ENCODE peak calls at places on chromosomes 4 and X, in six cellular contexts. B is GM12892, D is SK-N-SH, Q is GM12878, V is K562, U is HepG2. A is an unnamed sample.

GRCh38 chr4:4781936-4782754 is 77.3 kb upstream of the MSX1 start:
- DNase-seq in Q (no peak), U (no peak), D (peak; percentile 41), V (no peak), B (no peak), A (no peak)

GRCh38 chrX:53445977-53446376 is 11.8 kb upstream of the HSD17B10 start:
- DNase-seq in V (peak; percentile 68), U (peak; percentile 19), D (peak; percentile 40), B (peak; percentile 31), Q (no peak), A (no peak)

GRCh38 chr4:159048166-159048886 is 54.6 kb upstream of the RAPGEF2 start:
- DNase-seq in U (peak; percentile 84), Q (no peak), V (peak; percentile 79), B (no peak), D (peak; percentile 48), A (no peak)

GRCh38 chrX:12089740-12090139 is 48.5 kb upstream of the FRMPD4 start:
- DNase-seq in V (no peak), U (no peak), Q (no peak), B (no peak), D (no peak), A (no peak)

GRCh38 chrX:68693481-68694410 is 46.3 kb downstream of the STARD8 start:
- DNase-seq in Q (no peak), D (peak; percentile 90), V (peak; percentile 87), B (no peak), U (no peak), A (no peak)

GRCh38 chrX:91434351-91435168 is at the start of gene PABPC5:
- DNase-seq in Q (no peak), D (peak; percentile 70), B (no peak), U (no peak), V (no peak), A (no peak)

GRCh38 chrX:153592966-153593688 is 5.8 kb downstream of the CCNQ start:
- DNase-seq in V (no peak), D (peak; percentile 83), B (no peak), U (no peak), Q (no peak), A (no peak)

GRCh38 chr4:172691552-172691951 is 477.1 kb upstream of the GALNT7 start:
- DNase-seq in V (no peak), Q (no peak), U (no peak), D (no peak), B (no peak), A (no peak)

GRCh38 chr4:102735578-102735977 is 25.2 kb downstream of the MANBA start:
- DNase-seq in D (no peak), B (no peak), Q (no peak), U (peak; percentile 21), V (no peak), A (no peak)

GRCh38 chr4:149884046-149884445 is 68.4 kb upstream of the IQCM start:
- DNase-seq in B (no peak), Q (no peak), D (no peak), V (no peak), U (no peak), A (no peak)

GRCh38 chrX:7156879-7157278 is 8.9 kb upstream of the PUDP start:
- DNase-seq in Q (no peak), V (no peak), D (no peak), U (no peak), B (no peak), A (no peak)

GRCh38 chr4:92606227-92606626 is 302.5 kb downstream of the GRID2 start:
- DNase-seq in Q (no peak), V (no peak), D (no peak), B (no peak), U (no peak), A (no peak)

GRCh38 chr4:119337010-119337409 is 15.1 kb upstream of the FABP2 start:
- DNase-seq in Q (no peak), D (no peak), B (no peak), V (no peak), U (no peak), A (no peak)

GRCh38 chr4:76219299-76220055 is 5.9 kb upstream of the SCARB2 start:
- DNase-seq in B (no peak), V (no peak), U (peak; percentile 62), Q (no peak), D (no peak), A (no peak)

GRCh38 chr4:14596904-14597303 is 405.4 kb upstream of the CPEB2 start:
- DNase-seq in B (no peak), V (no peak), Q (no peak), D (no peak), U (no peak), A (no peak)

GRCh38 chr4:147312376-147313046 is 168.4 kb upstream of the EDNRA start:
- DNase-seq in Q (no peak), V (no peak), U (no peak), D (no peak), B (no peak), A (no peak)

GRCh38 chr4:102623622-102624021 is 122.5 kb downstream of the NFKB1 start:
- DNase-seq in D (peak; percentile 44), Q (no peak), V (peak; percentile 55), B (no peak), U (peak; percentile 77), A (no peak)

DNA sequence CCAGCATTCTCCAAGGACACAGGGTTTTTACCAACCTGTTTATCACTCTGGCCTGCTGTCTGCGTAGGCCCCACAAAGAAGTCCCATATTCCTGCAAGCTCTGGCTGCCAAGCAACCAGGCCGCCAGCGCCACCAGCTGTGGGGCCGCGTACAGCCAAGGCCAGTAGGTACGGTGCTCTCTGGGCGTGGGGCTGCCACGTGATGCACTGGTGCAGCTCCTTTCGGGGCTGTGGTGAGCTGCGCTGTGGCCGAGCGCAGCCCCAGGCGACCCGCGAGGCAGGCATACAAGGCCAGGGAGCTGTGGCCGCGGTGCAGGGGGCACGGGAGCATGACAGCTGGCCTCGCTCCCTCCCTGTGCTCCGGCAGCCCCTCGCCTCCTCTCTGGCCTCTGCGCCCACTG is 22.2 kb downstream of the LUZP4 start:
- DNase-seq in U (no peak), D (peak; percentile 15), Q (no peak), V (no peak), B (no peak), A (no peak)
- TF ChIP-seq TAF1 in U (no peak), D (no peak), Q (no peak), V (no peak), B (no peak), A (no peak)

GRCh38 chr4:1012031-1012739 is 759 bp downstream of the FGFRL1 start:
- DNase-seq in D (peak; percentile 72), B (no peak), V (peak; percentile 83), U (peak; percentile 51), Q (no peak), A (no peak)

GRCh38 chr4:1008840-1009646 is 2.4 kb upstream of the FGFRL1 start:
- DNase-seq in Q (no peak), B (no peak), D (no peak), U (no peak), V (no peak), A (no peak)

GRCh38 chr4:1009647-1010521 is 1.5 kb upstream of the FGFRL1 start:
- DNase-seq in U (no peak), D (peak; percentile 97), Q (no peak), B (peak; percentile 69), V (peak; percentile 69), A (peak; percentile 78)

GRCh38 chr4:1011022-1011694 is at the start of gene FGFRL1:
- DNase-seq in V (peak; percentile 95), D (peak; percentile 79), Q (no peak), B (peak; percentile 91), U (peak; percentile 70), A (peak; percentile 90)

DNA sequence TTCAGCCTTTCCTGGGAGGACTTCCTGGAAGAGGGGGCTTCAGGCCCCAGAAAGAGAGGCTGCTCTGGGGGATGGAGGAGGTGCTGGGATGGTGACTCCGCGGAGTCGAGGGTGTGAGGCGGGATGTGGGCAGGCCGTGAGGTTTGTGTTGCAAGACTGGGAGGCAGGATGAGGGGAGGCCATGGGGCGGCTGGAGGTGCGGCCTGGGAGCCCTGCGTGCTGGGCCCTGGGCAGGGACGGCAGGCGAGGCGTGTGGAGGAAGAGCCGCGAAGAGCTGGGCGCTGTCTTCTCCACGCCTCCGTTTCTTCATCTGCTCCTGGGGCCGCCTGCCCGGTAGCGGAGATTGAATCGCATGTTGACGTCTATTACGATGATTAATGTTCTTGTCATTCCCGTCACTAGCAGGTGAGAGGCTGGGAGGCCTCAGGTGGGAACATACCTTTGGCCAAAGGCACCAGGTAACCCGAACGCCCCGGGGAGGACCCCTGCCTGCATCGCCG is 854 bp upstream of the FGFRL1 start:
- DNase-seq in D (no peak), V (peak; percentile 63), U (no peak), Q (no peak), B (no peak), A (no peak)
- TF ChIP-seq TAF1 in D (no peak), V (no peak), U (no peak), Q (no peak), B (no peak), A (no peak)

DNA sequence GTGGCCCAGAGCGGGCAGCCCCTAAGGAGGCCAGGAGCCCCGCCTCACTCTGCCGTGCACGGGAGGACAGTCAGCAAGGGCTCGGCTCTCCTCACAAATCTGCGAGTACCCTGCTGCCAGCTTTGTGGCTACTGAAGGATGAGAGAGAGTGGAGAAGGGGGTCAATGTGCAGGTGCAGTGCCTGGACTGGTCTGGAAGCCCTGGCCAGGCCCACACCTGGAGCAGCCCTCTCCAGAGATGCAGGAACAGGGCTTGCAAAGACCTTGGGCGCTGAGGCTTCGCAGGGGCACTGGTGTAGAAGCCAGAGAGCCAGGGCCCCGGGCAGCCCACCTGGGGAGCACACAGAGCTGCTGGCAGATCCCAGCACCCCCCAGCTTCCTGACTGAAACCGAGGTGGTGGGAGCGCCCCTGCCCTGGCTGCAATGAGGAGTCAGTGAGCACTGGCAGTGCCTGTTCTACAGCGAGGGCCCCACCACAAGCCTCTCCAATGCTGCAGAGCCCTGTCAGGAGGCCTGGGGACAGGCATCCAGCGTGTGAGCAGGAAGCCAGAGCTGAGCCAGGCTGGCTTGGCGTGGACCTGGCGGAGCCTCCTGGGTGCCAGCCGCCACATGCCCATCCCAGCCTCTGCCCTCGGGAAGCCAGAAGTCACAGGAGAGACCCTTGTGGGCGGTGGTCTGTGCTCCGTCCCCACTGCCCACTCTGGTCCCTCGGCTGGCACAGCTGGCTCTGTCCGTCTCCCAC is 3.9 kb downstream of the SPON2 start:
- DNase-seq in U (no peak), D (no peak), B (no peak), V (no peak), Q (no peak), A (no peak)
- TF ChIP-seq TAF1 in U (no peak), D (no peak), B (no peak), V (no peak), Q (no peak), A (no peak)

DNA sequence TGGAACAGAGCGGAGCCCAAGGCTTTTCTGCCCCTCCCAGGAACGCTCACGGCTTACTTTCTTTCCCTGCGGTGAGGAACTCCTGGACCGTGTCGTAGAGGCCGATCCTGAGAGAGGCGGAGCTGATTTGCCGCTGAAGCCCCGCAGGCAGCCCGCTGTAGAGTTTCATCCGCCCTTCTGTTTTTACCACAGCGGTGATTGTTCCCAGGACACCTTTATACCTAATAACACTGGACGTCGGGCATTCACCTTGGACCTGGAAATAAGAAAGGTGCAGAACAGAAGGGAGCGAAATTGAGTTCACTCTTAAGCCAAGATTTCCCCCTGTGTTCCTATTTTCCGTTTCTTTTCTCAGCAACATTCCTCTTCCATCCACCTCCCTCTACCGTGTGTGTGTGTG is 1.0 kb downstream of the UCP1 start:
- DNase-seq in Q (no peak), V (no peak), B (no peak), U (no peak), D (peak; percentile 32), A (no peak)
- TF ChIP-seq TAF1 in Q (no peak), V (no peak), B (no peak), U (no peak), D (no peak), A (no peak)

GRCh38 chr4:81628489-81628888 is 156.8 kb upstream of the RASGEF1B start:
- DNase-seq in Q (no peak), V (no peak), U (peak; percentile 47), B (no peak), D (no peak), A (no peak)
- TF ChIP-seq TAF1 in Q (no peak), V (no peak), U (no peak), B (no peak), D (no peak), A (no peak)

GRCh38 chr4:186485621-186486062 is 69.7 kb downstream of the MTNR1A start:
- DNase-seq in U (no peak), B (no peak), D (peak; percentile 34), V (no peak), Q (no peak), A (no peak)
- TF ChIP-seq TAF1 in U (no peak), B (no peak), D (no peak), V (no peak), Q (no peak), A (no peak)